ENCODE peak calls at places on chromosome 18, in seven cellular contexts. M is lung; U is cardiac muscle cell; K is RWPE1; Z is NCI-H1105; B is activated T-cell treated with anti-CD3 and anti-CD28 coated beads for 24 hours; O is CD8-positive, alpha-beta T cell. R is an unnamed sample.

GRCh38 chr18:28366667-28367066 is 189.7 kb upstream of the CDH2 start:
- DNase-seq in M (no peak), U (no peak), K (no peak), Z (no peak), B (no peak), O (no peak), R (no peak)

GRCh38 chr18:23912356-23912755 is 102.2 kb upstream of the TTC39C start:
- DNase-seq in M (no peak), U (no peak), K (no peak), Z (no peak), B (no peak), O (no peak), R (no peak)

GRCh38 chr18:2212846-2213245 is 358.5 kb downstream of the METTL4 start:
- DNase-seq in M (no peak), U (no peak), K (no peak), Z (no peak), B (no peak), O (no peak), R (no peak)

GRCh38 chr18:75377258-75377657 is 50.2 kb downstream of the SMIM21 start:
- DNase-seq in M (no peak), U (no peak), K (no peak), Z (no peak), B (no peak), O (no peak), R (no peak)

GRCh38 chr18:59565957-59566356 is 131.3 kb downstream of the CCBE1 start:
- DNase-seq in M (no peak), U (no peak), K (no peak), Z (no peak), B (no peak), O (no peak), R (no peak)

GRCh38 chr18:59966913-59967312 is 67.1 kb downstream of the PMAIP1 start:
- DNase-seq in M (no peak), U (no peak), K (no peak), Z (no peak), B (no peak), O (no peak), R (no peak)

GRCh38 chr18:49851624-49852023 is 38.3 kb upstream of the ACAA2 start:
- DNase-seq in M (no peak), U (no peak), K (no peak), Z (no peak), B (no peak), O (no peak), R (peak; percentile 57)

GRCh38 chr18:12485479-12486105 is 77.9 kb downstream of the PRELID3A start:
- DNase-seq in M (no peak), U (no peak), K (no peak), Z (no peak), B (no peak), O (no peak), R (no peak)

GRCh38 chr18:26034850-26035497 is 55.4 kb downstream of the SS18 start:
- DNase-seq in M (no peak), U (no peak), K (no peak), Z (no peak), B (no peak), O (no peak), R (no peak)

GRCh38 chr18:23877371-23877770 is 137.2 kb upstream of the TTC39C start:
- DNase-seq in M (no peak), U (no peak), K (no peak), Z (no peak), B (no peak), O (no peak), R (no peak)

GRCh38 chr18:49021433-49022129 is 70.8 kb upstream of the SMAD7 start:
- DNase-seq in M (peak; percentile 85), U (peak; percentile 41), K (peak; percentile 72), Z (no peak), B (peak; percentile 35), O (no peak), R (peak; percentile 51)

GRCh38 chr18:12373032-12373770 is 3.8 kb downstream of the AFG3L2 start:
- DNase-seq in M (no peak), U (peak; percentile 36), K (no peak), Z (no peak), B (no peak), O (no peak), R (no peak)

GRCh38 chr18:37617623-37618022 is 52.0 kb upstream of the CELF4 start:
- DNase-seq in M (no peak), U (no peak), K (no peak), Z (no peak), B (no peak), O (no peak), R (no peak)

GRCh38 chr18:8549254-8549653 is 60.0 kb upstream of the RAB12 start:
- DNase-seq in M (no peak), U (no peak), K (no peak), Z (no peak), B (no peak), O (no peak), R (no peak)

GRCh38 chr18:38427234-38427633 is 861.6 kb upstream of the CELF4 start:
- DNase-seq in M (no peak), U (peak; percentile 25), K (no peak), Z (no peak), B (no peak), O (no peak), R (no peak)

GRCh38 chr18:74806700-74807416 is 209.2 kb downstream of the ZNF407 start:
- DNase-seq in M (no peak), U (no peak), K (peak; percentile 79), Z (no peak), B (no peak), O (no peak), R (no peak)

GRCh38 chr18:27860701-27861107 is 316.2 kb downstream of the CDH2 start:
- DNase-seq in M (no peak), U (peak; percentile 61), K (no peak), Z (no peak), B (no peak), O (no peak), R (no peak)

GRCh38 chr18:63422862-63423304 is 607 bp upstream of the VPS4B start:
- DNase-seq in M (no peak), U (no peak), K (no peak), Z (peak; percentile 56), B (no peak), O (no peak), R (peak; percentile 38)

GRCh38 chr18:62460851-62461300 is 61.9 kb upstream of the ZCCHC2 start:
- DNase-seq in M (no peak), U (no peak), K (no peak), Z (no peak), B (no peak), O (no peak), R (no peak)